ENCODE peak calls at places on chromosomes 7 and 10, in five cellular contexts. One of them, this sample, is unnamed.
A peak's percentile ranks its signal among the peaks of the same experiment; 100 is the strongest.

GRCh38 chr7:139231513-139232376 is 708 bp downstream of the UBN2 start:
- DNase-seq in GM04504: no peak
- DNase-seq in OCI-LY7: peak; percentile 55
- DNase-seq in colonic mucosa: peak; percentile 52
- DNase-seq in activated T-cell treated with anti-CD3 and anti-CD28 coated beads for 24 hours: peak; percentile 4
- DNase-seq in this sample: no peak

GRCh38 chr7:111525100-111525499 is 37.2 kb downstream of the IMMP2L start:
- DNase-seq in GM04504: no peak
- DNase-seq in OCI-LY7: no peak
- DNase-seq in colonic mucosa: no peak
- DNase-seq in activated T-cell treated with anti-CD3 and anti-CD28 coated beads for 24 hours: no peak
- DNase-seq in this sample: no peak

GRCh38 chr10:117544729-117545140 is 2.2 kb downstream of the EMX2 start:
- DNase-seq in GM04504: no peak
- DNase-seq in OCI-LY7: no peak
- DNase-seq in colonic mucosa: no peak
- DNase-seq in activated T-cell treated with anti-CD3 and anti-CD28 coated beads for 24 hours: no peak
- DNase-seq in this sample: no peak

GRCh38 chr7:128830231-128831177 is at the start of gene FLNC:
- DNase-seq in GM04504: no peak
- DNase-seq in OCI-LY7: no peak
- DNase-seq in colonic mucosa: no peak
- DNase-seq in activated T-cell treated with anti-CD3 and anti-CD28 coated beads for 24 hours: no peak
- DNase-seq in this sample: peak; percentile 66

GRCh38 chr10:11404931-11405330 is 206.5 kb downstream of the USP6NL start:
- DNase-seq in GM04504: no peak
- DNase-seq in OCI-LY7: no peak
- DNase-seq in colonic mucosa: no peak
- DNase-seq in activated T-cell treated with anti-CD3 and anti-CD28 coated beads for 24 hours: no peak
- DNase-seq in this sample: no peak

GRCh38 chr7:44175730-44176129 is 13.5 kb downstream of the GCK start:
- DNase-seq in GM04504: no peak
- DNase-seq in OCI-LY7: no peak
- DNase-seq in colonic mucosa: no peak
- DNase-seq in activated T-cell treated with anti-CD3 and anti-CD28 coated beads for 24 hours: no peak
- DNase-seq in this sample: no peak

GRCh38 chr7:152876749-152877148 is 117.2 kb downstream of the ACTR3B start:
- DNase-seq in GM04504: no peak
- DNase-seq in OCI-LY7: no peak
- DNase-seq in colonic mucosa: no peak
- DNase-seq in activated T-cell treated with anti-CD3 and anti-CD28 coated beads for 24 hours: no peak
- DNase-seq in this sample: no peak

GRCh38 chr10:30943451-30943850 is 88.2 kb downstream of the ZNF438 start:
- DNase-seq in GM04504: no peak
- DNase-seq in OCI-LY7: no peak
- DNase-seq in colonic mucosa: no peak
- DNase-seq in activated T-cell treated with anti-CD3 and anti-CD28 coated beads for 24 hours: no peak
- DNase-seq in this sample: no peak

GRCh38 chr7:103445228-103446020 is 583 bp downstream of the SLC26A5 start:
- DNase-seq in GM04504: no peak
- DNase-seq in OCI-LY7: no peak
- DNase-seq in colonic mucosa: peak; percentile 20
- DNase-seq in activated T-cell treated with anti-CD3 and anti-CD28 coated beads for 24 hours: no peak
- DNase-seq in this sample: no peak

GRCh38 chr7:73899731-73900142 is 38.8 kb downstream of the TMEM270 start:
- DNase-seq in GM04504: peak; percentile 92
- DNase-seq in OCI-LY7: no peak
- DNase-seq in colonic mucosa: peak; percentile 51
- DNase-seq in activated T-cell treated with anti-CD3 and anti-CD28 coated beads for 24 hours: no peak
- DNase-seq in this sample: peak; percentile 83

GRCh38 chr7:10708447-10708846 is 265.2 kb upstream of the PHF14 start:
- DNase-seq in GM04504: no peak
- DNase-seq in OCI-LY7: peak; percentile 54
- DNase-seq in colonic mucosa: no peak
- DNase-seq in activated T-cell treated with anti-CD3 and anti-CD28 coated beads for 24 hours: no peak
- DNase-seq in this sample: no peak

GRCh38 chr7:135337506-135337905 is 103.9 kb downstream of the STRA8 start:
- DNase-seq in GM04504: no peak
- DNase-seq in OCI-LY7: no peak
- DNase-seq in colonic mucosa: no peak
- DNase-seq in activated T-cell treated with anti-CD3 and anti-CD28 coated beads for 24 hours: no peak
- DNase-seq in this sample: no peak

GRCh38 chr10:60661627-60662026 is 116.7 kb upstream of the CDK1 start:
- DNase-seq in GM04504: peak; percentile 19
- DNase-seq in OCI-LY7: no peak
- DNase-seq in colonic mucosa: no peak
- DNase-seq in activated T-cell treated with anti-CD3 and anti-CD28 coated beads for 24 hours: no peak
- DNase-seq in this sample: no peak

GRCh38 chr10:60732240-60733188 is 45.8 kb upstream of the CDK1 start:
- DNase-seq in GM04504: no peak
- DNase-seq in OCI-LY7: no peak
- DNase-seq in colonic mucosa: peak; percentile 60
- DNase-seq in activated T-cell treated with anti-CD3 and anti-CD28 coated beads for 24 hours: no peak
- DNase-seq in this sample: no peak

GRCh38 chr7:93178213-93178612 is 30.0 kb upstream of the SAMD9L start:
- DNase-seq in GM04504: no peak
- DNase-seq in OCI-LY7: no peak
- DNase-seq in colonic mucosa: no peak
- DNase-seq in activated T-cell treated with anti-CD3 and anti-CD28 coated beads for 24 hours: no peak
- DNase-seq in this sample: peak; percentile 4

GRCh38 chr10:51073461-51074237 is 638 bp upstream of the PRKG1 start:
- DNase-seq in GM04504: no peak
- DNase-seq in OCI-LY7: no peak
- DNase-seq in colonic mucosa: peak; percentile 45
- DNase-seq in activated T-cell treated with anti-CD3 and anti-CD28 coated beads for 24 hours: no peak
- DNase-seq in this sample: peak; percentile 14

GRCh38 chr10:99631496-99631895 is 11.3 kb upstream of the SLC25A28 start:
- DNase-seq in GM04504: no peak
- DNase-seq in OCI-LY7: no peak
- DNase-seq in colonic mucosa: no peak
- DNase-seq in activated T-cell treated with anti-CD3 and anti-CD28 coated beads for 24 hours: no peak
- DNase-seq in this sample: peak; percentile 25

GRCh38 chr7:22725585-22725984 is 1.4 kb upstream of the IL6 start:
- DNase-seq in GM04504: no peak
- DNase-seq in OCI-LY7: peak; percentile 39
- DNase-seq in colonic mucosa: no peak
- DNase-seq in activated T-cell treated with anti-CD3 and anti-CD28 coated beads for 24 hours: no peak
- DNase-seq in this sample: no peak

GRCh38 chr10:46524471-46525176 is 31.8 kb downstream of the GPRIN2 start:
- DNase-seq in GM04504: no peak
- DNase-seq in OCI-LY7: no peak
- DNase-seq in colonic mucosa: no peak
- DNase-seq in activated T-cell treated with anti-CD3 and anti-CD28 coated beads for 24 hours: no peak
- DNase-seq in this sample: no peak

GRCh38 chr10:122341141-122341810 is 33.2 kb upstream of the PLEKHA1 start:
- DNase-seq in GM04504: no peak
- DNase-seq in OCI-LY7: no peak
- DNase-seq in colonic mucosa: no peak
- DNase-seq in activated T-cell treated with anti-CD3 and anti-CD28 coated beads for 24 hours: no peak
- DNase-seq in this sample: no peak

GRCh38 chr7:78496226-78496625 is 697.7 kb downstream of the PHTF2 start:
- DNase-seq in GM04504: no peak
- DNase-seq in OCI-LY7: no peak
- DNase-seq in colonic mucosa: no peak
- DNase-seq in activated T-cell treated with anti-CD3 and anti-CD28 coated beads for 24 hours: no peak
- DNase-seq in this sample: no peak

GRCh38 chr10:1069680-1070079 is 13.5 kb downstream of the WDR37 start:
- DNase-seq in GM04504: no peak
- DNase-seq in OCI-LY7: no peak
- DNase-seq in colonic mucosa: no peak
- DNase-seq in activated T-cell treated with anti-CD3 and anti-CD28 coated beads for 24 hours: no peak
- DNase-seq in this sample: no peak

GRCh38 chr7:43668035-43668434 is 61.3 kb downstream of the COA1 start:
- DNase-seq in GM04504: no peak
- DNase-seq in OCI-LY7: no peak
- DNase-seq in colonic mucosa: no peak
- DNase-seq in activated T-cell treated with anti-CD3 and anti-CD28 coated beads for 24 hours: no peak
- DNase-seq in this sample: no peak